ENCODE peak calls at places on chromosomes 16 and 17, in eight cellular contexts. One of them, this sample, is unnamed. For H3K9me3, the result is how much of the 10 kb centered on the place peaks cover.

GRCh38 chr17:81459224-81459623 is 53.4 kb downstream of the ACTG1 start:
- DNase-seq in heart right ventricle: no peak
- DNase-seq in astrocyte: no peak
- DNase-seq in A549: no peak
- DNase-seq in Karpas-422: no peak
- DNase-seq in cardiac muscle cell: no peak
- DNase-seq in GM23248: no peak
- DNase-seq in neuronal stem cell: no peak
- DNase-seq in this sample: no peak

GRCh38 chr16:84503751-84504395 is 586 bp downstream of the MEAK7 start:
- DNase-seq in heart right ventricle: no peak
- DNase-seq in astrocyte: peak
- DNase-seq in A549: no peak
- DNase-seq in Karpas-422: no peak
- DNase-seq in cardiac muscle cell: no peak
- DNase-seq in GM23248: peak
- DNase-seq in neuronal stem cell: no peak
- DNase-seq in this sample: no peak

GRCh38 chr16:24800586-24800985 is 45.2 kb upstream of the SLC5A11 start:
- DNase-seq in heart right ventricle: no peak
- DNase-seq in astrocyte: peak
- DNase-seq in A549: peak
- DNase-seq in Karpas-422: peak
- DNase-seq in cardiac muscle cell: peak
- DNase-seq in GM23248: peak
- DNase-seq in neuronal stem cell: no peak
- DNase-seq in this sample: no peak

GRCh38 chr17:71959129-71959528 is 161.7 kb upstream of the SOX9 start:
- DNase-seq in heart right ventricle: no peak
- DNase-seq in astrocyte: no peak
- DNase-seq in A549: peak
- DNase-seq in Karpas-422: peak
- DNase-seq in cardiac muscle cell: no peak
- DNase-seq in GM23248: peak
- DNase-seq in neuronal stem cell: no peak
- DNase-seq in this sample: no peak

GRCh38 chr16:47043200-47043599 is 69.7 kb upstream of the DNAJA2 start:
- DNase-seq in heart right ventricle: no peak
- DNase-seq in astrocyte: no peak
- DNase-seq in A549: no peak
- DNase-seq in Karpas-422: no peak
- DNase-seq in cardiac muscle cell: no peak
- DNase-seq in GM23248: no peak
- DNase-seq in neuronal stem cell: no peak
- DNase-seq in this sample: no peak

GRCh38 chr17:4678448-4679026 is 25.4 kb downstream of the PELP1 start:
- DNase-seq in heart right ventricle: no peak
- DNase-seq in astrocyte: peak
- DNase-seq in A549: peak
- DNase-seq in Karpas-422: no peak
- DNase-seq in cardiac muscle cell: peak
- DNase-seq in GM23248: peak
- DNase-seq in neuronal stem cell: no peak
- DNase-seq in this sample: no peak

GRCh38 chr16:57694556-57695377 is at the start of gene DRC7:
- DNase-seq in heart right ventricle: peak
- DNase-seq in astrocyte: peak
- DNase-seq in A549: peak
- DNase-seq in Karpas-422: peak
- DNase-seq in cardiac muscle cell: peak
- DNase-seq in GM23248: peak
- DNase-seq in neuronal stem cell: peak
- DNase-seq in this sample: no peak

GRCh38 chr16:57925310-57925709 is 45.6 kb downstream of the CNGB1 start:
- DNase-seq in heart right ventricle: no peak
- DNase-seq in astrocyte: no peak
- DNase-seq in A549: no peak
- DNase-seq in Karpas-422: no peak
- DNase-seq in cardiac muscle cell: no peak
- DNase-seq in GM23248: no peak
- DNase-seq in neuronal stem cell: no peak
- DNase-seq in this sample: no peak

GRCh38 chr17:75500419-75501216 is 14.7 kb downstream of the CASKIN2 start:
- DNase-seq in heart right ventricle: no peak
- DNase-seq in astrocyte: no peak
- DNase-seq in A549: no peak
- DNase-seq in Karpas-422: no peak
- DNase-seq in cardiac muscle cell: no peak
- DNase-seq in GM23248: no peak
- DNase-seq in neuronal stem cell: no peak
- DNase-seq in this sample: no peak

GRCh38 chr16:52543654-52544053 is 3.3 kb downstream of the TOX3 start:
- DNase-seq in heart right ventricle: no peak
- DNase-seq in astrocyte: no peak
- DNase-seq in A549: no peak
- DNase-seq in Karpas-422: no peak
- DNase-seq in cardiac muscle cell: no peak
- DNase-seq in GM23248: no peak
- DNase-seq in neuronal stem cell: no peak
- DNase-seq in this sample: no peak

GRCh38 chr16:10921536-10922327 is 20.5 kb downstream of the DEXI start:
- DNase-seq in heart right ventricle: no peak
- DNase-seq in astrocyte: no peak
- DNase-seq in A549: no peak
- DNase-seq in Karpas-422: no peak
- DNase-seq in cardiac muscle cell: no peak
- DNase-seq in GM23248: peak
- DNase-seq in neuronal stem cell: no peak
- DNase-seq in this sample: no peak

GRCh38 chr17:28552201-28552999 is at the start of gene UNC119:
- DNase-seq in heart right ventricle: peak
- DNase-seq in astrocyte: peak
- DNase-seq in A549: peak
- DNase-seq in Karpas-422: peak
- DNase-seq in cardiac muscle cell: peak
- DNase-seq in GM23248: peak
- DNase-seq in neuronal stem cell: peak
- DNase-seq in this sample: peak

GRCh38 chr17:72237223-72237622 is 116.4 kb downstream of the SOX9 start:
- DNase-seq in heart right ventricle: no peak
- DNase-seq in astrocyte: no peak
- DNase-seq in A549: no peak
- DNase-seq in Karpas-422: no peak
- DNase-seq in cardiac muscle cell: no peak
- DNase-seq in GM23248: no peak
- DNase-seq in neuronal stem cell: no peak
- DNase-seq in this sample: no peak

GRCh38 chr17:44011876-44012275 is 2.9 kb downstream of the TMEM101 start:
- DNase-seq in heart right ventricle: no peak
- DNase-seq in astrocyte: no peak
- DNase-seq in A549: no peak
- DNase-seq in Karpas-422: no peak
- DNase-seq in cardiac muscle cell: no peak
- DNase-seq in GM23248: no peak
- DNase-seq in neuronal stem cell: no peak
- DNase-seq in this sample: no peak

GRCh38 chr16:2178321-2179106 is 17.9 kb downstream of the CASKIN1 start:
- DNase-seq in heart right ventricle: no peak
- DNase-seq in astrocyte: no peak
- DNase-seq in A549: no peak
- DNase-seq in Karpas-422: no peak
- DNase-seq in cardiac muscle cell: peak
- DNase-seq in GM23248: peak
- DNase-seq in neuronal stem cell: no peak
- DNase-seq in this sample: peak

GRCh38 chr16:28596840-28597691 is at the start of gene SULT1A2:
- DNase-seq in heart right ventricle: no peak
- DNase-seq in astrocyte: peak
- DNase-seq in A549: no peak
- DNase-seq in Karpas-422: peak
- DNase-seq in cardiac muscle cell: peak
- DNase-seq in GM23248: no peak
- DNase-seq in neuronal stem cell: no peak
- DNase-seq in this sample: no peak

GRCh38 chr17:80986816-80987480 is 4.7 kb upstream of the CHMP6 start:
- DNase-seq in heart right ventricle: no peak
- DNase-seq in astrocyte: no peak
- DNase-seq in A549: no peak
- DNase-seq in Karpas-422: no peak
- DNase-seq in cardiac muscle cell: no peak
- DNase-seq in GM23248: no peak
- DNase-seq in neuronal stem cell: no peak
- DNase-seq in this sample: no peak

GRCh38 chr16:30609002-30609927 is 924 bp downstream of the ZNF689 start:
- DNase-seq in heart right ventricle: peak
- DNase-seq in astrocyte: peak
- DNase-seq in A549: peak
- DNase-seq in Karpas-422: peak
- DNase-seq in cardiac muscle cell: peak
- DNase-seq in GM23248: peak
- DNase-seq in neuronal stem cell: no peak
- DNase-seq in this sample: no peak

GRCh38 chr17:17593222-17593620 is 1.7 kb upstream of the PEMT start:
- DNase-seq in heart right ventricle: no peak
- DNase-seq in astrocyte: no peak
- DNase-seq in A549: no peak
- DNase-seq in Karpas-422: no peak
- DNase-seq in cardiac muscle cell: no peak
- DNase-seq in GM23248: no peak
- DNase-seq in neuronal stem cell: no peak
- DNase-seq in this sample: no peak
- H3K27ac ChIP-seq in heart right ventricle: no peak
- H3K27ac ChIP-seq in astrocyte: no peak
- H3K27ac ChIP-seq in A549: peak
- H3K27ac ChIP-seq in Karpas-422: no peak
- H3K27ac ChIP-seq in cardiac muscle cell: peak
- H3K27ac ChIP-seq in GM23248: no peak
- H3K27ac ChIP-seq in neuronal stem cell: no peak
- H3K27ac ChIP-seq in this sample: peak

DNA sequence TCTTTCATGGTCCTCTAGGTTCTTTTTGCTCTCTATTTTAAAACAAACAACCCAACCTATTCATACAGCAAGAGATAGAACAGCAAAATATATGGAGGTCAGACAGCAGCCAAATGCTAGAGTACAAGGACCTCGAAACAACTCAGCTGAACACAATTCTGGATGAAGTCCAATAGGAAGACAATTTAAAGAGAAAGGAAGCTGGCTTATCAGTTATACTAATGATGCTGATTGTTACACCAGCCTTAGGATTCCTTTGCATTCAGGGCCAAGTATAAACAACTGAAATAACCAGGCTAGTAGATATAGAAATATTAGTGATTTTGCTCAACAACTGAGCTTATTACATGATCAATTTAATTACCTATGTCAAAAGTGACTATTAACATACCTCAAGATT is 2.5 kb downstream of the SSH2 start:
- DNase-seq in heart right ventricle: no peak
- DNase-seq in astrocyte: peak
- DNase-seq in A549: no peak
- DNase-seq in Karpas-422: no peak
- DNase-seq in cardiac muscle cell: no peak
- DNase-seq in GM23248: no peak
- DNase-seq in neuronal stem cell: no peak
- DNase-seq in this sample: no peak
- H3K9me3 ChIP-seq in heart right ventricle: under half
- H3K9me3 ChIP-seq in astrocyte: under half
- H3K9me3 ChIP-seq in A549: under half
- H3K9me3 ChIP-seq in Karpas-422: under half
- H3K9me3 ChIP-seq in cardiac muscle cell: under half
- H3K9me3 ChIP-seq in GM23248: under half
- H3K9me3 ChIP-seq in neuronal stem cell: under half
- H3K9me3 ChIP-seq in this sample: under half

GRCh38 chr17:82861393-82861775 is 21.6 kb upstream of the ZNF750 start:
- DNase-seq in heart right ventricle: no peak
- DNase-seq in astrocyte: no peak
- DNase-seq in A549: no peak
- DNase-seq in Karpas-422: no peak
- DNase-seq in cardiac muscle cell: no peak
- DNase-seq in GM23248: no peak
- DNase-seq in neuronal stem cell: no peak
- DNase-seq in this sample: no peak
- H3K27ac ChIP-seq in heart right ventricle: no peak
- H3K27ac ChIP-seq in astrocyte: no peak
- H3K27ac ChIP-seq in A549: no peak
- H3K27ac ChIP-seq in Karpas-422: no peak
- H3K27ac ChIP-seq in cardiac muscle cell: no peak
- H3K27ac ChIP-seq in GM23248: no peak
- H3K27ac ChIP-seq in neuronal stem cell: no peak
- H3K27ac ChIP-seq in this sample: no peak

GRCh38 chr16:68564367-68564985 is 25.4 kb downstream of the ZFP90 start:
- DNase-seq in heart right ventricle: no peak
- DNase-seq in astrocyte: peak
- DNase-seq in A549: no peak
- DNase-seq in Karpas-422: no peak
- DNase-seq in cardiac muscle cell: peak
- DNase-seq in GM23248: peak
- DNase-seq in neuronal stem cell: no peak
- DNase-seq in this sample: no peak
- H3K9me3 ChIP-seq in heart right ventricle: half or more
- H3K9me3 ChIP-seq in astrocyte: half or more
- H3K9me3 ChIP-seq in A549: half or more
- H3K9me3 ChIP-seq in Karpas-422: half or more
- H3K9me3 ChIP-seq in cardiac muscle cell: under half
- H3K9me3 ChIP-seq in GM23248: under half
- H3K9me3 ChIP-seq in neuronal stem cell: half or more
- H3K9me3 ChIP-seq in this sample: half or more

GRCh38 chr16:20485408-20485807 is 34.1 kb downstream of the ACSM2A start:
- DNase-seq in heart right ventricle: no peak
- DNase-seq in astrocyte: no peak
- DNase-seq in A549: no peak
- DNase-seq in Karpas-422: no peak
- DNase-seq in cardiac muscle cell: no peak
- DNase-seq in GM23248: no peak
- DNase-seq in neuronal stem cell: no peak
- DNase-seq in this sample: no peak

DNA sequence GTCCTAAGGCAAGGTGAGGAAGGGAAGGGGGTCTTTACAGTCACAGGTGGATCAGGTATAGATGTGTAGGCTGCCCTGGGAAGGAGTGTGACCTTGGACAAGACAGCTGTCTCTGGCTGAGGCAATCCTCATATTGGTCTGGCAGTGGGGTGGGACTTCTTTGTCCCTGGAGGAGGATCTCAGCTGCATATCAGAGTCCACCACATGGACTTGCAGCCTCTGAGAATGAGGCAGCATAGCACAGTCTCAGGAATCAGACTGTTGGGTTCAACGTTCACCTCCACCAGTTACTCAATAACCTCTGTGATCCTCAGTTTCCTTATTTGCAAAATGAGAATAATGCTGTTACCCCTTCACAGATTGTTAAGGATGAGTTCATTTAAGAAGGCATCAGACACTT is 33.4 kb downstream of the ACSM2A start:
- DNase-seq in heart right ventricle: no peak
- DNase-seq in astrocyte: no peak
- DNase-seq in A549: no peak
- DNase-seq in Karpas-422: no peak
- DNase-seq in cardiac muscle cell: no peak
- DNase-seq in GM23248: no peak
- DNase-seq in neuronal stem cell: no peak
- DNase-seq in this sample: no peak
- H3K27ac ChIP-seq in heart right ventricle: no peak
- H3K27ac ChIP-seq in astrocyte: no peak
- H3K27ac ChIP-seq in A549: no peak
- H3K27ac ChIP-seq in Karpas-422: no peak
- H3K27ac ChIP-seq in cardiac muscle cell: no peak
- H3K27ac ChIP-seq in GM23248: no peak
- H3K27ac ChIP-seq in neuronal stem cell: no peak
- H3K27ac ChIP-seq in this sample: no peak

This sample was measured in naive thymus-derived CD4-positive, alpha-beta T cell.